ENCODE peak calls at places on chromosomes 3 and 15, in eight cellular contexts. M, L, F, A, Q, P, T and E are unnamed samples.

GRCh38 chr3:45776291-45776576 is 20.1 kb downstream of the SLC6A20 start:
- DNase-seq in M (no peak), F (no peak), A (no peak), Q (no peak), L (no peak), P (no peak), T (no peak), E (no peak)

GRCh38 chr15:45660231-45660979 is 25.6 kb downstream of the SQOR start:
- DNase-seq in P (peak; percentile 12), A (no peak), L (no peak), Q (no peak), T (no peak), M (no peak), F (no peak), E (no peak)

GRCh38 chr3:141812586-141812985 is 49.4 kb downstream of the GRK7 start:
- DNase-seq in M (no peak), T (no peak), F (no peak), Q (no peak), P (no peak), L (no peak), A (no peak), E (no peak)

GRCh38 chr3:172285844-172286243 is 162.4 kb downstream of the GHSR start:
- DNase-seq in A (no peak), P (peak; percentile 38), Q (no peak), L (peak; percentile 37), T (no peak), F (no peak), M (no peak), E (no peak)

GRCh38 chr15:61173899-61174689 is 55.0 kb downstream of the RORA start:
- DNase-seq in T (no peak), F (no peak), P (no peak), L (no peak), M (no peak), A (no peak), Q (peak; percentile 91), E (no peak)

GRCh38 chr3:146969356-146969755 is 364.2 kb upstream of the PLSCR5 start:
- DNase-seq in F (no peak), P (peak; percentile 21), Q (no peak), T (no peak), L (peak; percentile 11), M (no peak), A (no peak), E (no peak)

GRCh38 chr3:127674793-127675189 is 2.0 kb downstream of the ABTB1 start:
- DNase-seq in M (no peak), F (peak; percentile 34), T (no peak), Q (no peak), P (no peak), L (no peak), A (no peak), E (no peak)

GRCh38 chr3:194540268-194540937 is 53.6 kb upstream of the ATP13A3 start:
- DNase-seq in Q (no peak), P (peak; percentile 58), T (no peak), M (no peak), L (peak; percentile 39), A (no peak), F (no peak), E (no peak)

GRCh38 chr15:44087578-44088190 is 107.4 kb downstream of the FRMD5 start:
- DNase-seq in F (no peak), T (peak; percentile 65), A (no peak), Q (peak; percentile 58), L (peak; percentile 91), M (no peak), P (peak; percentile 85), E (no peak)

GRCh38 chr3:6542795-6543194 is 318.1 kb upstream of the GRM7 start:
- DNase-seq in M (no peak), P (no peak), A (no peak), L (no peak), Q (no peak), T (no peak), F (no peak), E (no peak)
- TF ChIP-seq CTCF in M (no peak), P (no peak), A (no peak), L (no peak), Q (no peak), T (no peak), F (no peak), E (no peak)

DNA sequence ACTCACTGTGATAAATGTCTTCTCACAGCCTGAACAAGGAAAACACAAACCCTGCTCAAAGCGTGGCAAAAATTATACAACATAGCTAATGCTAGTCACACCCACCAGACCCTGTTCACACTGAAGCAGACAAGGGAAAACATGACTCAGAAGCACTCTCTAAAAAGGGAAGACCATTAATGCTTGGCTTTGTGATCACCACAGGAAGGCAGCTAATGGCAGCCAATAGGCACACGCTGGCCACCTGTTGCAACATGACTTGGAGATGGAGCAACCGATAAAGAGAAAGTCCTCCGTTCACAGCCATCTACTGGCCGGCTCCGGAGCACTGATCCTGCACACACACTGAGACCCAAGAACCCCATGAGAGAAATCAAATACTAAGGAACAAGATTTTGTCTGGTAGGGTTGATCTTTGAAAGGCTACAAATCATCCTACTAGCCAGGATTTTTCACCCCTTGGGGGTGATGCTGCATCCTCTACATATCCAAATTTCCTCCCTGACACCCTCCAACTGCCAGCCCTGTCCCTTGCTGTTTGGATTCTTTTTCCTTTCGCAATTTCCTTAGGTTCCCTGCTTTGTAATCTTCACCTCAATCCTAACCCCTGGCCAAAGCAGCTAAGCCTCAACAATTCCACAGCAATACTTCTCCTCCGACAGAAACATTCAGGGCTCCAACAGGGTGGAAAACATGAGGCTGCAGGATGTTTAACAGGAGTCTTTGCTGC is 3.2 kb downstream of the ZXDC start:
- DNase-seq in M (no peak), L (peak; percentile 79), F (peak; percentile 85), T (no peak), A (no peak), Q (peak; percentile 93), P (peak; percentile 73), E (no peak)
- H3K4me3 ChIP-seq in M (no peak overlapping the region), L (peak overlapping the region; percentile 6), F (peak overlapping the region; percentile 77), T (no peak overlapping the region), A (peak overlapping the region; percentile 70), Q (peak overlapping the region; percentile 86), P (no peak overlapping the region), E (no peak overlapping the region)

GRCh38 chr3:9248232-9249191 is 934 bp downstream of the SRGAP3 start:
- DNase-seq in P (no peak), T (no peak), L (peak; percentile 1), M (no peak), Q (no peak), A (no peak), F (no peak), E (no peak)

GRCh38 chr3:9250236-9250635 is 790 bp upstream of the SRGAP3 start:
- DNase-seq in A (no peak), L (no peak), T (no peak), F (no peak), M (no peak), Q (no peak), P (no peak), E (no peak)

GRCh38 chr3:9253327-9253726 is 3.9 kb upstream of the SRGAP3 start:
- DNase-seq in P (no peak), M (no peak), T (no peak), L (no peak), F (no peak), Q (no peak), A (no peak), E (no peak)

GRCh38 chr3:9249273-9250192 is at the start of gene SRGAP3:
- DNase-seq in L (peak; percentile 87), F (peak; percentile 88), M (peak; percentile 91), A (peak; percentile 92), T (peak; percentile 54), Q (peak; percentile 93), P (peak; percentile 85), E (peak; percentile 85)

GRCh38 chr3:9251055-9251786 is 1.8 kb upstream of the SRGAP3 start:
- DNase-seq in A (peak; percentile 77), T (no peak), F (no peak), P (no peak), Q (no peak), L (no peak), M (no peak), E (no peak)
- TF ChIP-seq CTCF in A (no peak), T (peak; percentile 6), F (no peak), P (no peak), Q (no peak), L (no peak), M (no peak), E (no peak)

GRCh38 chr3:169234595-169234994 is 428.9 kb downstream of the MECOM start:
- DNase-seq in A (no peak), F (no peak), P (no peak), T (no peak), L (no peak), M (no peak), Q (peak; percentile 28), E (no peak)

GRCh38 chr3:169237181-169237580 is 426.3 kb downstream of the MECOM start:
- DNase-seq in M (no peak), A (no peak), L (peak; percentile 60), P (peak; percentile 38), Q (no peak), F (no peak), T (no peak), E (no peak)

GRCh38 chr3:169228522-169228921 is 435.0 kb downstream of the MECOM start:
- DNase-seq in A (no peak), M (no peak), P (peak; percentile 34), T (no peak), L (no peak), Q (no peak), F (no peak), E (no peak)

GRCh38 chr3:169236662-169237174 is 426.8 kb downstream of the MECOM start:
- DNase-seq in T (no peak), L (no peak), F (no peak), Q (no peak), M (no peak), A (no peak), P (no peak), E (no peak)

DNA sequence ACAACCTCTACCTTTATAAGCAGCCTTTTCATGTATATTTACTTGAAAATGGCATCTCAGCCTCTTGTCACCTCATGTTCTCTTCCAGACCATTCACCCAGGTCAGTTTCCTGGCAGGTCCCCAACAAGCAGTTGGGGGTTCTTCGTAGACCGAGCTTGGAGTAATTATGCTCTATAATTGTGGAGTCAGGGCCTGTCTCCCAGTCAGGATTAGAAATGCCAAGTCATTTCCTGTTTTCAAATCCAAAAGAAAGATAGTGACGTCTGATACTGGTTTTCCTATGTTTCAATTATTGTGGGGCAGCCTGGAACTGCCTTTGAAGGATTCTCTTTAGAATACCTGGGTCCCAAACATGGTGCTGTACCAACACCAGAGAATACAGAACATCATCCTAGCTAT is 430.6 kb downstream of the MECOM start:
- DNase-seq in L (peak; percentile 81), T (no peak), Q (peak; percentile 85), P (peak; percentile 78), A (no peak), F (no peak), M (no peak), E (no peak)
- H3K4me3 ChIP-seq in L (no peak overlapping the region), T (no peak overlapping the region), Q (no peak overlapping the region), P (no peak overlapping the region), A (no peak overlapping the region), F (no peak overlapping the region), M (no peak overlapping the region), E (no peak overlapping the region)

DNA sequence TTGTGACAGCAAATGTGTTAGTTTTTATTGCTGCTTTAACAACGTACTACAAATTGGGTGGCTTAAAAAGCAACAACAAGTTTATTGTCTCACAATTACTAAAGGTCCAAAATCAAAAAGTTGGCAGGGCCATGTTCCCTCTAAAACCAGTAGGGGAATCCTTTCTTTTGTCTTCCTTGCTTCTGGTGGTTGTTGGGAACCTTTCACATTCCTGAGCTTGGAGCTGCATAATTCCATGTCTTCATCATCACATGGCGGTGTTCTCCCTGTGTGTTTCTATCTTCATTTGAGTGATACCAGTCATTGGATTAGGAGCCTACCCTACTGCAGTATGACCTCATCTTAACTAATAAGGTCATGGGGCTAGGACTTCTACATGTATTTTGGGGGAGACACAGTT is 7.4 kb downstream of the SPRED1 start:
- DNase-seq in Q (no peak), P (peak; percentile 41), L (peak; percentile 50), M (no peak), A (no peak), F (no peak), T (no peak), E (no peak)
- TF ChIP-seq CTCF in Q (no peak), P (peak; percentile 27), L (peak; percentile 21), M (no peak), A (no peak), F (no peak), T (peak; percentile 18), E (no peak)